ENCODE peak calls at places on chromosomes 6 and 20, in nine cellular contexts. A is GM04503; N is RWPE2; O is stimulated activated CD4-positive, alpha-beta T cell treated with anti-CD3 and anti-CD28 coated beads, Interleukin-12 subunit alpha, Interleukin-12 subunit beta, amount 100 ng/mL, for 24 hours; R is HT-29; W is activated naive CD8-positive, alpha-beta T cell treated with anti-CD3 and anti-CD28 coated beads for 36 hours; G is ureter; F is immature natural killer cell; H is GM03348. X is an unnamed sample.

GRCh38 chr20:32970973-32971300 is 33.3 kb downstream of the SUN5 start:
- DNase-seq in G (no peak), A (no peak), W (no peak), O (no peak), N (peak), R (no peak), F (no peak), H (peak), X (no peak)

GRCh38 chr6:105476978-105477377 is 74.1 kb upstream of the PREP start:
- DNase-seq in G (no peak), H (no peak), O (no peak), A (no peak), F (no peak), W (no peak), R (no peak), N (no peak), X (no peak)

GRCh38 chr6:13767121-13767794 is 47.1 kb downstream of the MCUR1 start:
- DNase-seq in G (peak), R (no peak), F (peak), A (no peak), N (no peak), W (peak), H (peak), O (no peak), X (peak)

GRCh38 chr6:110575910-110576463 is 99.6 kb upstream of the SLC22A16 start:
- DNase-seq in N (no peak), O (no peak), H (no peak), F (no peak), A (no peak), R (no peak), W (no peak), G (no peak), X (no peak)

GRCh38 chr6:99613398-99613704 is 6.7 kb downstream of the PRDM13 start:
- DNase-seq in F (peak), R (no peak), A (no peak), W (peak), H (peak), N (no peak), G (no peak), O (no peak), X (no peak)

GRCh38 chr6:13194852-13195251 is 133.5 kb downstream of the TBC1D7 start:
- DNase-seq in N (no peak), W (peak), H (peak), O (no peak), G (peak), R (peak), F (peak), A (peak), X (peak)

GRCh38 chr6:36128793-36129192 is 1.5 kb upstream of the MAPK13 start:
- DNase-seq in W (no peak), F (no peak), G (no peak), N (no peak), A (no peak), H (no peak), O (no peak), R (no peak), X (no peak)

GRCh38 chr6:81744136-81744535 is 8.3 kb downstream of the TENT5A start:
- DNase-seq in F (no peak), A (no peak), G (no peak), N (no peak), R (no peak), H (no peak), W (no peak), O (no peak), X (no peak)

GRCh38 chr6:117840541-117840983 is 66.5 kb upstream of the SLC35F1 start:
- DNase-seq in F (no peak), N (no peak), W (no peak), O (no peak), G (no peak), A (peak), H (peak), R (peak), X (peak)

GRCh38 chr6:26501482-26501986 is 1.4 kb downstream of the BTN1A1 start:
- DNase-seq in H (peak), G (peak), A (no peak), O (peak), F (peak), W (peak), R (no peak), N (peak), X (no peak)